ENCODE peak calls at places on chromosomes 3 and 15, in nine cellular contexts. U is BE2C; V is kidney; X is colonic mucosa; B is tibial nerve; G is tibial artery; K is naive thymus-derived CD4-positive, alpha-beta T cell; M is neuronal stem cell; E is CD4-positive, alpha-beta memory T cell. N is an unnamed sample.
A peak's percentile ranks its signal among the peaks of the same experiment; 100 is the strongest.

GRCh38 chr15:41981373-41982132 is 9.2 kb upstream of the EHD4 start:
- DNase-seq in X (no peak), V (no peak), G (peak; percentile 13), B (no peak), E (no peak), M (no peak), K (no peak), U (no peak), N (no peak)

GRCh38 chr3:196274585-196274984 is 12.9 kb downstream of the PCYT1A start:
- DNase-seq in B (no peak), M (no peak), G (no peak), X (no peak), K (peak; percentile 59), V (no peak), U (no peak), E (peak; percentile 71), N (peak; percentile 45)

GRCh38 chr3:146065573-146066006 is 95.4 kb downstream of the PLOD2 start:
- DNase-seq in G (no peak), K (no peak), M (peak; percentile 44), E (no peak), B (peak; percentile 64), V (no peak), X (peak; percentile 35), U (peak; percentile 10), N (no peak)

GRCh38 chr3:55488398-55489055 is 1.4 kb upstream of the WNT5A start:
- DNase-seq in M (peak; percentile 63), B (no peak), K (no peak), G (no peak), U (no peak), V (peak; percentile 90), X (peak; percentile 70), E (no peak), N (no peak)

GRCh38 chr15:49752517-49752916 is 131.7 kb downstream of the DTWD1 start:
- DNase-seq in M (no peak), X (no peak), K (no peak), G (no peak), B (no peak), V (no peak), E (no peak), U (no peak), N (no peak)

GRCh38 chr3:118810499-118811035 is 224.1 kb downstream of the IGSF11 start:
- DNase-seq in M (no peak), G (no peak), X (no peak), K (no peak), E (peak; percentile 2), U (no peak), B (no peak), V (no peak), N (no peak)

GRCh38 chr3:188756241-188756640 is 415.5 kb upstream of the TPRG1 start:
- DNase-seq in E (no peak), U (no peak), K (no peak), X (no peak), V (no peak), B (no peak), G (no peak), M (no peak), N (no peak)

GRCh38 chr3:14158370-14158769 is 20.0 kb downstream of the XPC start:
- DNase-seq in G (no peak), E (no peak), V (no peak), K (no peak), B (no peak), X (no peak), U (no peak), M (no peak), N (no peak)

GRCh38 chr3:188721990-188722389 is 449.8 kb upstream of the TPRG1 start:
- DNase-seq in G (no peak), X (no peak), M (no peak), E (no peak), U (no peak), B (no peak), V (no peak), K (no peak), N (no peak)

GRCh38 chr3:87298111-87298718 is 21.8 kb upstream of the POU1F1 start:
- DNase-seq in V (no peak), U (no peak), E (peak; percentile 25), G (no peak), K (no peak), B (no peak), X (no peak), M (peak; percentile 31), N (no peak)

GRCh38 chr3:58880182-58880581 is 169.6 kb downstream of the CFAP20DC start:
- DNase-seq in K (no peak), E (no peak), U (no peak), G (no peak), X (no peak), V (no peak), M (no peak), B (no peak), N (no peak)

GRCh38 chr15:101264911-101265641 is 12.2 kb downstream of the SELENOS start:
- DNase-seq in M (no peak), U (no peak), E (no peak), G (no peak), K (no peak), V (no peak), X (no peak), B (peak; percentile 50), N (no peak)

GRCh38 chr3:193010191-193010590 is 92.5 kb upstream of the MB21D2 start:
- DNase-seq in X (no peak), U (no peak), K (no peak), M (no peak), G (no peak), V (no peak), B (no peak), E (no peak), N (no peak)

GRCh38 chr3:184783309-184783708 is 28.7 kb upstream of the VPS8 start:
- DNase-seq in V (no peak), K (no peak), B (no peak), X (no peak), E (no peak), U (no peak), G (no peak), M (no peak), N (no peak)

GRCh38 chr3:150215616-150216015 is 192.5 kb upstream of the TSC22D2 start:
- DNase-seq in E (no peak), K (no peak), X (no peak), V (no peak), U (no peak), G (no peak), B (no peak), M (no peak), N (no peak)

GRCh38 chr3:168872811-168873210 is 777.1 kb upstream of the GOLIM4 start:
- DNase-seq in K (no peak), M (no peak), X (no peak), G (no peak), U (no peak), B (no peak), V (no peak), E (no peak), N (no peak)

GRCh38 chr3:63328386-63328785 is 50.3 kb downstream of the SYNPR start:
- DNase-seq in X (no peak), E (no peak), G (no peak), U (no peak), V (no peak), K (no peak), M (no peak), B (no peak), N (no peak)

GRCh38 chr15:74144153-74144775 is 13.9 kb downstream of the ISLR2 start:
- DNase-seq in E (no peak), G (no peak), V (no peak), U (peak; percentile 60), B (no peak), X (no peak), M (no peak), K (no peak), N (no peak)

GRCh38 chr15:42964476-42964875 is 43.9 kb upstream of the TTBK2 start:
- DNase-seq in G (no peak), V (no peak), E (no peak), M (no peak), X (no peak), U (no peak), K (no peak), B (no peak), N (no peak)

GRCh38 chr3:31539275-31539674 is 6.5 kb downstream of the STT3B start:
- DNase-seq in G (no peak), K (no peak), X (no peak), M (no peak), U (no peak), V (no peak), B (no peak), E (no peak), N (no peak)
- H3K4me1 ChIP-seq in G (peaks cover 72% of the 10 kb centered on the region), K (peaks cover 45% of the 10 kb centered on the region), X (peaks cover 9% of the 10 kb centered on the region), M (peaks cover 4% of the 10 kb centered on the region), U (no peaks in the 10 kb centered on the region), V (peaks cover 1% of the 10 kb centered on the region), B (peaks cover 28% of the 10 kb centered on the region), E (peaks cover 88% of the 10 kb centered on the region), N (peaks cover 59% of the 10 kb centered on the region)

GRCh38 chr15:90271459-90272166 is 6.1 kb downstream of the NGRN start:
- DNase-seq in K (no peak), V (no peak), B (no peak), M (no peak), U (no peak), E (no peak), G (no peak), X (no peak), N (no peak)
- H3K4me1 ChIP-seq in K (peaks cover 29% of the 10 kb centered on the region), V (peaks cover 15% of the 10 kb centered on the region), B (peaks cover 32% of the 10 kb centered on the region), M (peaks cover 6% of the 10 kb centered on the region), U (no peaks in the 10 kb centered on the region), E (peaks cover 49% of the 10 kb centered on the region), G (peaks cover 50% of the 10 kb centered on the region), X (peaks cover 19% of the 10 kb centered on the region), N (peaks cover 41% of the 10 kb centered on the region)

GRCh38 chr3:51678685-51679084 is 7.6 kb downstream of the TEX264 start:
- DNase-seq in U (no peak), X (no peak), M (no peak), V (no peak), B (no peak), E (no peak), G (no peak), K (no peak), N (no peak)

GRCh38 chr3:51679318-51679717 is 8.3 kb downstream of the TEX264 start:
- DNase-seq in M (no peak), B (no peak), K (no peak), X (no peak), V (no peak), U (no peak), E (no peak), G (no peak), N (no peak)

GRCh38 chr3:51680663-51681230 is 9.7 kb downstream of the TEX264 start:
- DNase-seq in K (no peak), U (no peak), B (no peak), V (no peak), E (no peak), G (no peak), X (peak; percentile 37), M (no peak), N (no peak)

GRCh38 chr3:51680196-51680595 is 9.1 kb downstream of the TEX264 start:
- DNase-seq in K (no peak), G (no peak), X (no peak), V (peak; percentile 48), M (no peak), U (no peak), E (no peak), B (no peak), N (no peak)

GRCh38 chr3:51679777-51680176 is 8.7 kb downstream of the TEX264 start:
- DNase-seq in G (no peak), K (no peak), U (no peak), M (no peak), X (no peak), E (no peak), B (no peak), V (no peak), N (peak; percentile 35)
- H3K4me1 ChIP-seq in G (peaks cover 6% of the 10 kb centered on the region), K (peaks cover 75% of the 10 kb centered on the region), U (no peaks in the 10 kb centered on the region), M (peaks cover 3% of the 10 kb centered on the region), X (peaks cover 18% of the 10 kb centered on the region), E (peaks cover 100% of the 10 kb centered on the region), B (peaks cover 14% of the 10 kb centered on the region), V (peaks cover 5% of the 10 kb centered on the region), N (peaks cover 97% of the 10 kb centered on the region)

GRCh38 chr15:90201944-90202375 is 830 bp downstream of the SEMA4B start:
- DNase-seq in X (peak; percentile 35), U (peak; percentile 42), V (peak; percentile 80), B (no peak), K (no peak), G (no peak), E (no peak), M (peak; percentile 31), N (no peak)
- H3K4me1 ChIP-seq in X (peaks cover 16% of the 10 kb centered on the region), U (peaks cover 26% of the 10 kb centered on the region), V (peaks cover 15% of the 10 kb centered on the region), B (peaks cover 39% of the 10 kb centered on the region), K (peaks cover 11% of the 10 kb centered on the region), G (peaks cover 48% of the 10 kb centered on the region), E (peaks cover 24% of the 10 kb centered on the region), M (peaks cover 11% of the 10 kb centered on the region), N (peaks cover 24% of the 10 kb centered on the region)